ENCODE peak calls at places on chromosomes 4 and X, in nine cellular contexts. N is stomach, F is astrocyte of the spinal cord, Y is neural crest cell, I is tibial nerve, K is ELR, O is fibroblast of the conjunctiva, V is SIG-M5, H is RCC 7860. L is an unnamed sample.

GRCh38 chr4:108783666-108784463 is 21.0 kb upstream of the ETNPPL start:
- DNase-seq in H (no peak), N (no peak), Y (no peak), F (no peak), O (peak), K (peak), V (no peak), I (no peak), L (no peak)

GRCh38 chrX:23008431-23009099 is 8.8 kb downstream of the DDX53 start:
- DNase-seq in H (peak), N (no peak), V (no peak), Y (no peak), F (peak), K (peak), I (no peak), O (peak), L (no peak)

GRCh38 chrX:108186811-108187210 is 95.2 kb downstream of the ATG4A start:
- DNase-seq in H (peak), K (peak), O (peak), V (no peak), I (no peak), Y (no peak), F (peak), N (no peak), L (no peak)

GRCh38 chrX:40272141-40272540 is 174.4 kb upstream of the BCOR start:
- DNase-seq in F (no peak), H (no peak), O (no peak), Y (no peak), N (no peak), I (no peak), V (no peak), K (no peak), L (no peak)

GRCh38 chrX:130085551-130085986 is 24.7 kb downstream of the ELF4 start:
- DNase-seq in K (no peak), O (no peak), F (no peak), H (no peak), I (no peak), N (no peak), V (no peak), Y (no peak), L (no peak)

GRCh38 chrX:11209798-11210197 is 83.4 kb upstream of the AMELX start:
- DNase-seq in K (no peak), Y (no peak), N (no peak), V (no peak), I (no peak), H (no peak), F (no peak), O (no peak), L (no peak)

GRCh38 chr4:167222098-167222497 is 12.2 kb downstream of the SPOCK3 start:
- DNase-seq in I (no peak), V (peak), N (no peak), O (no peak), Y (no peak), H (no peak), F (no peak), K (no peak), L (no peak)

GRCh38 chr4:68404153-68404552 is 43.1 kb upstream of the TMPRSS11E start:
- DNase-seq in F (no peak), K (no peak), N (no peak), O (no peak), Y (no peak), V (no peak), H (no peak), I (no peak), L (no peak)

GRCh38 chr4:730511-730910 is 24.9 kb downstream of the PCGF3 start:
- DNase-seq in N (no peak), K (no peak), I (no peak), F (no peak), Y (no peak), H (no peak), V (no peak), O (no peak), L (no peak)

GRCh38 chr4:153222790-153223417 is 18.7 kb downstream of the TRIM2 start:
- DNase-seq in N (peak), F (peak), I (peak), O (no peak), Y (peak), K (peak), V (no peak), H (peak), L (peak)

GRCh38 chr4:68499021-68499420 is 51.8 kb downstream of the TMPRSS11E start:
- DNase-seq in K (no peak), O (no peak), F (no peak), N (no peak), H (no peak), I (no peak), Y (no peak), V (no peak), L (no peak)

GRCh38 chr4:8324640-8325239 is 55.2 kb downstream of the HTRA3 start:
- DNase-seq in N (peak), Y (no peak), O (no peak), V (no peak), I (no peak), K (no peak), H (no peak), F (no peak), L (peak)

GRCh38 chrX:40462797-40463196 is 118.0 kb upstream of the ATP6AP2 start:
- DNase-seq in Y (no peak), K (no peak), H (no peak), V (no peak), O (no peak), N (no peak), I (no peak), F (no peak), L (no peak)

GRCh38 chr4:7210818-7211217 is 18.5 kb downstream of the SORCS2 start:
- DNase-seq in I (no peak), O (peak), V (no peak), K (peak), Y (no peak), N (no peak), H (peak), F (peak), L (no peak)

GRCh38 chrX:48507246-48507645 is 1.5 kb upstream of the PORCN start:
- DNase-seq in Y (no peak), N (no peak), K (no peak), F (no peak), V (no peak), H (peak), I (no peak), O (no peak), L (no peak)

GRCh38 chr4:140296871-140297570 is 76.4 kb upstream of the SCOC start:
- DNase-seq in F (no peak), K (peak), O (no peak), H (no peak), N (no peak), I (no peak), V (no peak), Y (no peak), L (no peak)

GRCh38 chr4:123304151-123305021 is 92.2 kb upstream of the SPRY1 start:
- DNase-seq in N (no peak), F (no peak), I (no peak), O (no peak), V (no peak), H (no peak), Y (peak), K (no peak), L (no peak)

GRCh38 chr4:156237192-156237591 is 283.5 kb upstream of the CTSO start:
- DNase-seq in N (no peak), O (no peak), F (no peak), H (no peak), K (no peak), V (no peak), Y (no peak), I (no peak), L (no peak)

GRCh38 chrX:155857561-155857960 is 23.6 kb upstream of the VAMP7 start:
- DNase-seq in Y (no peak), O (no peak), K (peak), N (no peak), V (no peak), H (no peak), F (no peak), I (no peak), L (no peak)

GRCh38 chr4:188620608-188621007 is 481.4 kb downstream of the TRIML1 start:
- DNase-seq in N (no peak), O (no peak), F (no peak), K (no peak), V (no peak), I (no peak), Y (no peak), H (no peak), L (no peak)

GRCh38 chr4:1578968-1579833 is 104.9 kb downstream of the FAM53A start:
- DNase-seq in F (peak), N (peak), Y (peak), H (peak), V (peak), O (peak), K (peak), I (peak), L (peak)

L was measured in ureter.